ENCODE peak calls at places on chromosomes 2 and 18, in four cellular contexts. P is NAMALWA; F is CD4-positive, alpha-beta T cell; M is activated naive CD4-positive, alpha-beta T cell. T is an unnamed sample.

GRCh38 chr2:206020151-206020550 is 65.8 kb downstream of the INO80D start:
- DNase-seq in P (no peak), F (no peak), M (no peak), T (no peak)

GRCh38 chr18:31275722-31276463 is 42.1 kb upstream of the DSG1 start:
- DNase-seq in P (no peak), F (no peak), M (no peak), T (no peak)

GRCh38 chr2:45121236-45121927 is 112.1 kb upstream of the SIX2 start:
- DNase-seq in P (no peak), F (no peak), M (no peak), T (no peak)

GRCh38 chr2:32008811-32009478 is 1.9 kb downstream of the MEMO1 start:
- DNase-seq in P (peak; percentile 54), F (no peak), M (no peak), T (no peak)

GRCh38 chr2:8582850-8583399 is 98.9 kb upstream of the ID2 start:
- DNase-seq in P (no peak), F (no peak), M (no peak), T (no peak)

GRCh38 chr2:196225213-196225612 is 53.8 kb upstream of the STK17B start:
- DNase-seq in P (no peak), F (no peak), M (no peak), T (no peak)

GRCh38 chr2:46563110-46563731 is 83.9 kb downstream of the TMEM247 start:
- DNase-seq in P (no peak), F (no peak), M (no peak), T (no peak)

GRCh38 chr2:238096311-238097011 is 3.7 kb upstream of the ESPNL start:
- DNase-seq in P (no peak), F (no peak), M (no peak), T (no peak)

GRCh38 chr2:173934895-173935294 is 30.3 kb downstream of the SP3 start:
- DNase-seq in P (no peak), F (no peak), M (no peak), T (peak; percentile 61)

GRCh38 chr18:77119851-77120491 is 12.6 kb downstream of the MBP start:
- DNase-seq in P (no peak), F (no peak), M (no peak), T (no peak)

GRCh38 chr2:102099536-102100293 is 42.8 kb upstream of the IL1R1 start:
- DNase-seq in P (no peak), F (no peak), M (no peak), T (no peak)

GRCh38 chr2:229205704-229206103 is 65.4 kb downstream of the PID1 start:
- DNase-seq in P (no peak), F (no peak), M (no peak), T (no peak)

GRCh38 chr2:134783912-134784311 is 54.5 kb upstream of the ACMSD start:
- DNase-seq in P (no peak), F (no peak), M (no peak), T (no peak)

GRCh38 chr2:68750592-68751396 is 16.2 kb downstream of the ARHGAP25 start:
- DNase-seq in P (no peak), F (no peak), M (no peak), T (no peak)

GRCh38 chr2:109501461-109501860 is 112.3 kb downstream of the SEPTIN10 start:
- DNase-seq in P (no peak), F (no peak), M (no peak), T (no peak)

GRCh38 chr2:105746177-105747080 is 1.7 kb downstream of the NCK2 start:
- DNase-seq in P (peak; percentile 28), F (peak; percentile 78), M (peak; percentile 79), T (peak; percentile 21)

GRCh38 chr2:7057865-7058400 is 140.7 kb downstream of the RNF144A start:
- DNase-seq in P (peak; percentile 18), F (no peak), M (no peak), T (no peak)

GRCh38 chr2:85785871-85786270 is 32.1 kb downstream of the ATOH8 start:
- DNase-seq in P (no peak), F (no peak), M (no peak), T (no peak)

GRCh38 chr18:77147418-77147852 is 14.9 kb upstream of the MBP start:
- DNase-seq in P (no peak), F (no peak), M (no peak), T (no peak)

GRCh38 chr2:3094999-3095958 is 282.3 kb downstream of the EIPR1 start:
- DNase-seq in P (no peak), F (no peak), M (no peak), T (no peak)

GRCh38 chr2:238691596-238692491 is 156.0 kb upstream of the TWIST2 start:
- DNase-seq in P (no peak), F (no peak), M (no peak), T (no peak)

GRCh38 chr2:122238006-122238559 is 482.6 kb downstream of the TSN start:
- DNase-seq in P (no peak), F (no peak), M (no peak), T (no peak)

GRCh38 chr2:64978514-64979268 is 10.5 kb upstream of the SLC1A4 start:
- DNase-seq in P (peak; percentile 45), F (no peak), M (no peak), T (no peak)

T was measured in head of caudate nucleus.